ENCODE peak calls at places on chromosome 20, in ten cellular contexts. T is spleen, R is tibial nerve, H is HCT116, V is H54, O is breast epithelium, Z is uterus, U is A549, C is transverse colon, E is NB4. G is an unnamed sample.
A peak's percentile ranks its signal among the peaks of the same experiment; 100 is the strongest.

GRCh38 chr20:41003143-41003932 is 25.3 kb upstream of the TOP1 start:
- DNase-seq in V (peak; percentile 63), E (peak; percentile 87), U (peak; percentile 92), H (peak; percentile 98), R (peak; percentile 90), C (peak; percentile 77), T (no peak), O (peak; percentile 60), Z (peak; percentile 84), G (peak; percentile 85)

GRCh38 chr20:5067877-5068276 is 51.9 kb downstream of the PCNA start:
- DNase-seq in Z (no peak), H (no peak), E (no peak), C (no peak), U (no peak), V (no peak), O (no peak), R (no peak), T (no peak), G (no peak)

GRCh38 chr20:53331151-53331973 is 262.3 kb downstream of the ZNF217 start:
- DNase-seq in Z (no peak), H (peak; percentile 28), U (peak; percentile 31), V (peak; percentile 30), T (no peak), O (no peak), C (no peak), R (peak; percentile 10), E (no peak), G (no peak)

GRCh38 chr20:15561707-15562106 is 1011.5 kb downstream of the KIF16B start:
- DNase-seq in U (no peak), T (no peak), E (no peak), O (no peak), C (no peak), H (no peak), R (no peak), V (no peak), Z (no peak), G (peak; percentile 32)

GRCh38 chr20:46545077-46545826 is 5.2 kb downstream of the OCSTAMP start:
- DNase-seq in E (peak; percentile 98), U (no peak), O (no peak), V (no peak), T (no peak), R (no peak), C (no peak), Z (no peak), H (no peak), G (no peak)

GRCh38 chr20:41669708-41670263 is 51.6 kb upstream of the CHD6 start:
- DNase-seq in C (no peak), E (peak; percentile 63), H (no peak), O (no peak), Z (no peak), V (no peak), R (no peak), T (no peak), U (no peak), G (no peak)

GRCh38 chr20:64112691-64113443 is 5.5 kb upstream of the NPBWR2 start:
- DNase-seq in E (no peak), T (peak; percentile 51), Z (no peak), R (no peak), O (peak; percentile 17), H (no peak), V (no peak), C (peak; percentile 2), U (no peak), G (peak; percentile 9)

GRCh38 chr20:6636209-6637159 is 131.0 kb upstream of the BMP2 start:
- DNase-seq in H (no peak), E (peak; percentile 80), U (peak; percentile 47), O (no peak), R (peak; percentile 57), Z (peak; percentile 17), C (peak; percentile 31), T (no peak), V (no peak), G (peak; percentile 37)

GRCh38 chr20:39985276-39985675 is 703.8 kb downstream of the MAFB start:
- DNase-seq in U (no peak), Z (no peak), R (no peak), T (no peak), O (no peak), H (no peak), V (no peak), C (no peak), E (no peak), G (no peak)

GRCh38 chr20:13865825-13866351 is 81.1 kb downstream of the NDUFAF5 start:
- DNase-seq in R (no peak), V (no peak), C (no peak), T (no peak), Z (peak; percentile 48), O (no peak), E (peak; percentile 39), U (no peak), H (no peak), G (no peak)

GRCh38 chr20:42779216-42779615 is 410.5 kb downstream of the PTPRT start:
- DNase-seq in O (no peak), C (no peak), T (no peak), R (no peak), H (no peak), U (no peak), V (no peak), Z (no peak), E (no peak), G (no peak)

GRCh38 chr20:8291873-8292272 is 159.8 kb downstream of the PLCB1 start:
- DNase-seq in U (no peak), H (no peak), C (no peak), E (no peak), V (no peak), O (no peak), R (no peak), T (no peak), Z (no peak), G (no peak)

GRCh38 chr20:24699321-24700165 is 230.1 kb downstream of the SYNDIG1 start:
- DNase-seq in T (peak; percentile 59), E (no peak), H (no peak), V (no peak), Z (no peak), C (no peak), R (peak; percentile 2), O (no peak), U (no peak), G (no peak)

GRCh38 chr20:47999166-47999565 is 213.9 kb upstream of the SULF2 start:
- DNase-seq in V (no peak), Z (no peak), E (no peak), C (no peak), O (no peak), T (no peak), U (no peak), H (no peak), R (no peak), G (no peak)

GRCh38 chr20:1469306-1469905 is 2.8 kb upstream of the NSFL1C start:
- DNase-seq in E (no peak), R (no peak), H (no peak), U (no peak), C (no peak), O (no peak), V (no peak), Z (no peak), T (no peak), G (no peak)

GRCh38 chr20:1466211-1467081 is at the start of gene NSFL1C:
- DNase-seq in O (peak; percentile 95), H (peak; percentile 85), T (peak; percentile 100), V (peak; percentile 82), R (peak; percentile 85), E (peak; percentile 97), U (peak; percentile 97), Z (peak; percentile 92), C (peak; percentile 97), G (peak; percentile 94)

GRCh38 chr20:1467082-1467354 is 369 bp upstream of the NSFL1C start:
- DNase-seq in C (no peak), V (no peak), U (no peak), T (no peak), R (no peak), H (no peak), E (no peak), Z (no peak), O (no peak), G (no peak)

GRCh38 chr20:1468117-1468624 is 1.5 kb upstream of the NSFL1C start:
- DNase-seq in V (no peak), C (no peak), T (no peak), Z (no peak), R (no peak), U (no peak), O (no peak), H (no peak), E (peak; percentile 7), G (no peak)

DNA sequence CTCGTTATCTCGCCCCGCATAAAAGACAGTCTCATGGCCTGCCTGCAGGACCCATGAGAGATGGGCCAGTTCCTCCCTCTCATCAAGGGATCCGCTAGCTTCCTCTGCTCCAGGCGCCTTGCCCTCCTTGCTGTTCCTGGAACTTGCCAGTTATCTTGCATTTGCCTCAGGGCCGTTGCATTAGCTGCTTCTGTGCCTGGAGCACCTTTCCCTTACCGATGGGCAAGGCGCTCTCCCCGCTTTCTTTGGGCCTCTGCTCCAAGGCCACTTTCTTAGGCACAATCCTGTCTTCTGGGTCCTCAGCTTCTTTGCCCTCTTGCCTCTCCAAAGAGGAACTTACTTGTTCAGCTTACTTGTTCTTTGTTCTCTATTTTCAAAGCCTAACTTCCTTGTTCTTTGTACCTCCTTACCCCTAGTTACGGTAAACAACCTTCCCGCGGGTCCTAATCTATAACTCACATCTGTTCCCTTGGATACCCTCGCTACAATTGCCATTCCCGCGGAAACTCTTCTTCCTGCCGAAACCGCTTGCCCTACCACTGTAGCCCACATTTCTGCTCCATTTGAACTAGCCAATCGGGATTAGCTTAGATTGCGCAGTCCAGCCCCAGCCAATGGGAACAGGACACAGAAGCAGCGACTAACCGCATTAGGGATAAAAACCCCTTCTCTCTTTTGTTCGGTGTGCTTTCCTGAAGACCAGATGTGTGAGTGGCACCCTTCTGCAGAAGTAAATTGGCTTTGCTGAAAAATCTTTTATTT is 887 bp upstream of the NSFL1C start:
- DNase-seq in H (no peak), E (peak; percentile 92), U (no peak), V (no peak), C (peak; percentile 65), O (no peak), Z (no peak), R (peak; percentile 24), T (peak; percentile 84), G (peak; percentile 45)
- TF ChIP-seq POLR2A in H (no peak), E (peak; percentile 54), U (no peak), V (no peak), C (peak; percentile 52), O (no peak), Z (no peak), R (no peak), T (no peak), G (no peak)

GRCh38 chr20:17939622-17940446 is 28.8 kb downstream of the SNX5 start:
- DNase-seq in C (no peak), V (no peak), H (no peak), E (no peak), R (no peak), T (no peak), Z (no peak), O (no peak), U (no peak), G (no peak)
- TF ChIP-seq POLR2A in C (no peak), V (no peak), H (no peak), E (peak; percentile 20), R (no peak), T (no peak), Z (no peak), O (no peak), U (no peak), G (no peak)

GRCh38 chr20:38827770-38828281 is 22.3 kb downstream of the PPP1R16B start:
- DNase-seq in E (no peak), O (no peak), V (no peak), U (no peak), C (no peak), Z (no peak), H (no peak), R (no peak), T (no peak), G (no peak)
- TF ChIP-seq POLR2A in E (no peak), O (no peak), V (no peak), U (no peak), C (no peak), Z (no peak), H (no peak), R (no peak), T (no peak), G (no peak)

GRCh38 chr20:61551401-61551800 is 299.3 kb downstream of the CDH4 start:
- DNase-seq in C (no peak), H (no peak), E (no peak), O (no peak), U (no peak), Z (no peak), R (no peak), V (no peak), T (no peak), G (no peak)
- TF ChIP-seq POLR2A in C (no peak), H (no peak), E (no peak), O (no peak), U (no peak), Z (no peak), R (no peak), V (no peak), T (no peak), G (no peak)

G was measured in testis.